ENCODE peak calls at places on chromosomes 3 and 15, in six cellular contexts. A is nephron progenitor cell, Z is left kidney, F is globus pallidus, J is lower leg skin, T is EL. D is an unnamed sample.

GRCh38 chr3:124701687-124702086 is 28.6 kb upstream of the UMPS start:
- DNase-seq in A (no peak), Z (no peak), F (no peak), J (no peak), T (peak), D (no peak)

GRCh38 chr3:126540342-126540849 is 16.4 kb downstream of the CHST13 start:
- DNase-seq in A (no peak), Z (peak), F (peak), J (no peak), T (peak), D (peak)

GRCh38 chr3:142958707-142959106 is 4.8 kb downstream of the PAQR9 start:
- DNase-seq in A (no peak), Z (no peak), F (no peak), J (no peak), T (peak), D (no peak)

GRCh38 chr3:49647741-49648140 is 26.4 kb upstream of the APEH start:
- DNase-seq in A (no peak), Z (no peak), F (no peak), J (no peak), T (no peak), D (no peak)

GRCh38 chr3:138472141-138472825 is 37.9 kb downstream of the ESYT3 start:
- DNase-seq in A (no peak), Z (no peak), F (no peak), J (no peak), T (no peak), D (no peak)

GRCh38 chr3:113441051-113441770 is at the start of gene CFAP44:
- DNase-seq in A (peak), Z (peak), F (peak), J (peak), T (peak), D (no peak)

GRCh38 chr3:179398574-179399249 is 51.2 kb downstream of the MFN1 start:
- DNase-seq in A (no peak), Z (no peak), F (no peak), J (no peak), T (peak), D (no peak)

GRCh38 chr15:44910981-44911625 is 45.4 kb upstream of the TERB2 start:
- DNase-seq in A (no peak), Z (no peak), F (no peak), J (no peak), T (no peak), D (no peak)

GRCh38 chr3:54223063-54223462 is 100.7 kb downstream of the CACNA2D3 start:
- DNase-seq in A (no peak), Z (no peak), F (no peak), J (no peak), T (no peak), D (no peak)

D was measured in GOT3.